ENCODE peak calls at places on chromosome 3, in four cellular contexts. U, B, Z and Q are unnamed samples.

GRCh38 chr3:8565376-8565775 is 63.8 kb downstream of the LMCD1 start:
- DNase-seq in U (no peak), B (no peak), Z (no peak), Q (no peak)

GRCh38 chr3:57559526-57559925 is 3.5 kb downstream of the PDE12 start:
- DNase-seq in U (no peak), B (peak; percentile 48), Z (no peak), Q (no peak)

GRCh38 chr3:8363200-8363599 is 138.4 kb upstream of the LMCD1 start:
- DNase-seq in U (no peak), B (no peak), Z (no peak), Q (no peak)

GRCh38 chr3:151282921-151283320 is 4.6 kb upstream of the P2RY14 start:
- DNase-seq in U (peak; percentile 69), B (peak; percentile 60), Z (no peak), Q (peak; percentile 73)

GRCh38 chr3:141323936-141324704 is 44.2 kb upstream of the ZBTB38 start:
- DNase-seq in U (peak; percentile 45), B (no peak), Z (no peak), Q (no peak)

GRCh38 chr3:29152379-29152778 is 128.5 kb upstream of the RBMS3 start:
- DNase-seq in U (no peak), B (peak; percentile 28), Z (no peak), Q (no peak)

GRCh38 chr3:80688814-80689213 is 921.0 kb upstream of the ROBO1 start:
- DNase-seq in U (peak; percentile 41), B (peak; percentile 43), Z (no peak), Q (peak; percentile 2)

GRCh38 chr3:119637679-119638525 is 22.5 kb downstream of the POPDC2 start:
- DNase-seq in U (no peak), B (peak; percentile 90), Z (no peak), Q (peak; percentile 90)

GRCh38 chr3:122391674-122392446 is 7.9 kb downstream of the FAM162A start:
- DNase-seq in U (no peak), B (no peak), Z (no peak), Q (no peak)